ENCODE peak calls at places on chromosomes 3 and 15, in seven cellular contexts. T is kidney tubule cell, N is AG04450, V is ureter, P is choroid plexus epithelial cell, M is AG20443, C is NCI-H2227 treated with DMSO at 0.1 percent for 48 hours. G is an unnamed sample.

GRCh38 chr3:10334461-10334860 is 13.5 kb upstream of the SEC13 start:
- DNase-seq in P (no peak), M (peak; percentile 87), C (no peak), T (no peak), V (no peak), N (no peak), G (no peak)

GRCh38 chr3:86890997-86891396 is 100.0 kb downstream of the VGLL3 start:
- DNase-seq in M (no peak), T (no peak), P (no peak), C (peak; percentile 7), N (no peak), V (no peak), G (no peak)

GRCh38 chr3:66012711-66013110 is 26.0 kb downstream of the MAGI1 start:
- DNase-seq in N (no peak), V (no peak), T (no peak), C (no peak), M (no peak), P (no peak), G (no peak)

GRCh38 chr3:41320953-41321641 is 121.8 kb downstream of the CTNNB1 start:
- DNase-seq in C (no peak), M (no peak), T (no peak), N (no peak), V (no peak), P (no peak), G (no peak)

GRCh38 chr15:33547876-33548275 is 237.1 kb downstream of the RYR3 start:
- DNase-seq in M (peak; percentile 45), C (no peak), T (peak; percentile 61), N (peak; percentile 7), P (peak; percentile 48), V (no peak), G (no peak)

GRCh38 chr15:75891895-75892294 is 11.8 kb upstream of the FBXO22 start:
- DNase-seq in M (peak; percentile 55), T (peak; percentile 75), P (peak; percentile 96), V (no peak), N (peak; percentile 77), C (no peak), G (no peak)

GRCh38 chr3:64518496-64518895 is 169.3 kb downstream of the ADAMTS9 start:
- DNase-seq in V (no peak), T (peak; percentile 35), P (no peak), M (peak; percentile 23), C (no peak), N (no peak), G (no peak)

GRCh38 chr3:25386686-25387271 is 41.3 kb upstream of the RARB start:
- DNase-seq in C (no peak), P (no peak), T (no peak), V (no peak), M (peak; percentile 14), N (no peak), G (no peak)

GRCh38 chr15:72541714-72542113 is 67.6 kb downstream of the ARIH1 start:
- DNase-seq in N (no peak), M (no peak), C (no peak), T (no peak), P (no peak), V (no peak), G (no peak)

GRCh38 chr3:37256447-37256846 is 82.1 kb upstream of the LRRFIP2 start:
- DNase-seq in P (peak; percentile 34), N (no peak), V (no peak), M (no peak), T (no peak), C (no peak), G (no peak)

GRCh38 chr3:184005981-184006507 is 11.6 kb downstream of the ABCC5 start:
- DNase-seq in C (peak; percentile 88), T (peak; percentile 95), M (no peak), P (peak; percentile 71), V (peak; percentile 76), N (no peak), G (no peak)

GRCh38 chr15:78438595-78439285 is 724 bp downstream of the IREB2 start:
- DNase-seq in V (no peak), N (no peak), T (peak; percentile 20), M (peak; percentile 34), C (no peak), P (peak; percentile 40), G (no peak)

GRCh38 chr3:10552631-10552943 is 47.2 kb upstream of the ATP2B2 start:
- DNase-seq in C (no peak), T (no peak), M (no peak), P (no peak), V (peak; percentile 9), N (no peak), G (no peak)

GRCh38 chr3:2770451-2770850 is 339.7 kb downstream of the IL5RA start:
- DNase-seq in V (no peak), P (peak; percentile 1), N (no peak), M (no peak), C (no peak), T (peak; percentile 20), G (no peak)

GRCh38 chr15:85757939-85758654 is 36.6 kb downstream of the KLHL25 start:
- DNase-seq in C (no peak), M (no peak), P (no peak), N (no peak), V (no peak), T (no peak), G (no peak)

GRCh38 chr3:25113891-25114290 is 314.2 kb upstream of the RARB start:
- DNase-seq in M (no peak), T (no peak), P (no peak), N (no peak), V (no peak), C (no peak), G (no peak)

GRCh38 chr3:197103766-197104165 is 74.1 kb upstream of the MELTF start:
- DNase-seq in V (no peak), M (no peak), C (no peak), P (peak; percentile 69), T (no peak), N (peak; percentile 20), G (no peak)

GRCh38 chr3:105518806-105519418 is 152.2 kb downstream of the ALCAM start:
- DNase-seq in P (peak; percentile 81), N (peak; percentile 38), V (no peak), T (peak; percentile 70), M (peak; percentile 44), C (no peak), G (peak; percentile 56)

GRCh38 chr15:88029696-88030095 is 226.8 kb downstream of the NTRK3 start:
- DNase-seq in P (no peak), M (peak; percentile 59), C (no peak), V (no peak), N (no peak), T (peak; percentile 1), G (no peak)

GRCh38 chr3:6860911-6861330 is at the start of gene GRM7:
- DNase-seq in T (peak; percentile 13), V (peak; percentile 45), C (no peak), P (no peak), M (no peak), N (no peak), G (no peak)

GRCh38 chr15:91135201-91136130 is 35.4 kb downstream of the SV2B start:
- DNase-seq in N (no peak), P (no peak), V (no peak), M (no peak), C (no peak), T (peak; percentile 86), G (no peak)

GRCh38 chr15:81279621-81280051 is 44.3 kb downstream of the STARD5 start:
- DNase-seq in C (no peak), N (no peak), V (no peak), P (peak; percentile 86), T (peak; percentile 37), M (no peak), G (no peak)

GRCh38 chr15:60346653-60347052 is 51.1 kb downstream of the ANXA2 start:
- DNase-seq in N (no peak), C (no peak), V (no peak), P (no peak), T (no peak), M (no peak), G (no peak)

GRCh38 chr15:79035111-79035601 is 55.4 kb downstream of the RASGRF1 start:
- DNase-seq in T (peak; percentile 78), M (no peak), P (peak; percentile 13), V (peak; percentile 67), C (no peak), N (no peak), G (no peak)

GRCh38 chr15:74957301-74958035 is 896 bp upstream of the RPP25 start:
- DNase-seq in V (no peak), M (peak; percentile 46), P (no peak), T (no peak), C (peak; percentile 55), N (no peak), G (no peak)

GRCh38 chr3:79491029-79491634 is 276.7 kb downstream of the ROBO1 start:
- DNase-seq in P (peak; percentile 74), N (no peak), M (no peak), T (no peak), C (no peak), V (no peak), G (no peak)

GRCh38 chr3:41103200-41103599 is 96.1 kb upstream of the CTNNB1 start:
- DNase-seq in T (no peak), N (no peak), M (no peak), C (no peak), V (no peak), P (no peak), G (no peak)

GRCh38 chr3:63791974-63792373 is 27.1 kb upstream of the C3orf49 start:
- DNase-seq in C (peak; percentile 13), M (peak; percentile 67), T (peak; percentile 35), V (no peak), P (peak; percentile 61), N (no peak), G (no peak)

GRCh38 chr15:96333194-96334016 is 2.9 kb downstream of the NR2F2 start:
- DNase-seq in M (peak; percentile 33), C (no peak), T (no peak), P (peak; percentile 84), V (peak; percentile 58), N (no peak), G (no peak)

GRCh38 chr3:159260049-159260662 is 458.3 kb downstream of the MFSD1 start:
- DNase-seq in P (peak; percentile 89), T (peak; percentile 78), M (peak; percentile 64), N (peak; percentile 68), V (peak; percentile 50), C (peak; percentile 36), G (peak; percentile 12)

GRCh38 chr3:107798381-107798780 is 275.6 kb downstream of the BBX start:
- DNase-seq in T (no peak), P (peak; percentile 81), V (no peak), N (no peak), M (peak; percentile 35), C (no peak), G (no peak)

GRCh38 chr3:194688207-194688711 is 2.6 kb downstream of the FAM43A start:
- DNase-seq in T (no peak), C (no peak), N (no peak), P (peak; percentile 62), V (peak; percentile 51), M (no peak), G (no peak)

G was measured in KG1.